ENCODE peak calls at places on chromosomes 16 and 17, in seven cellular contexts. E is SK-N-SH, G is GM12892, S is H1, O is K562, W is GM12878, X is HepG2. C is an unnamed sample.
A peak's percentile ranks its signal among the peaks of the same experiment; 100 is the strongest.

GRCh38 chr17:79978545-79978852 is 57.2 kb downstream of the TBC1D16 start:
- DNase-seq in E (no peak), G (no peak), S (no peak), O (no peak), W (no peak), X (no peak), C (no peak)

GRCh38 chr16:14301150-14302030 is 230.3 kb downstream of the MRTFB start:
- DNase-seq in E (peak; percentile 58), G (no peak), S (no peak), O (peak; percentile 34), W (no peak), X (peak; percentile 49), C (no peak)

GRCh38 chr16:680967-681745 is 946 bp downstream of the STUB1 start:
- DNase-seq in E (no peak), G (no peak), S (peak; percentile 64), O (no peak), W (no peak), X (peak; percentile 49), C (no peak)

GRCh38 chr17:72984145-72984924 is 108.2 kb downstream of the SLC39A11 start:
- DNase-seq in E (no peak), G (no peak), S (no peak), O (no peak), W (no peak), X (no peak), C (no peak)

GRCh38 chr16:56708418-56708817 is 21.5 kb upstream of the NUP93 start:
- DNase-seq in E (no peak), G (no peak), S (no peak), O (no peak), W (no peak), X (no peak), C (no peak)

GRCh38 chr16:87333101-87333500 is 15.9 kb upstream of the C16orf95 start:
- DNase-seq in E (no peak), G (no peak), S (no peak), O (no peak), W (no peak), X (no peak), C (no peak)

GRCh38 chr17:50203589-50204345 is 2.3 kb upstream of the COL1A1 start:
- DNase-seq in E (no peak), G (no peak), S (no peak), O (no peak), W (no peak), X (no peak), C (no peak)

GRCh38 chr16:17345043-17345442 is 125.7 kb downstream of the XYLT1 start:
- DNase-seq in E (no peak), G (no peak), S (no peak), O (no peak), W (no peak), X (no peak), C (no peak)

GRCh38 chr17:80169784-80170500 is at the start of gene CARD14:
- DNase-seq in E (peak; percentile 24), G (no peak), S (no peak), O (no peak), W (no peak), X (no peak), C (no peak)

GRCh38 chr17:46059457-46059856 is 60.4 kb downstream of the STH start:
- DNase-seq in E (no peak), G (no peak), S (no peak), O (no peak), W (no peak), X (no peak), C (no peak)

GRCh38 chr16:21186326-21186691 is 25.1 kb downstream of the ZP2 start:
- DNase-seq in E (no peak), G (no peak), S (no peak), O (no peak), W (no peak), X (peak; percentile 98), C (no peak)

GRCh38 chr16:48586083-48586482 is 23.9 kb downstream of the N4BP1 start:
- DNase-seq in E (no peak), G (no peak), S (no peak), O (no peak), W (no peak), X (no peak), C (no peak)

GRCh38 chr16:89175280-89176146 is 4.0 kb downstream of the CDH15 start:
- DNase-seq in E (no peak), G (no peak), S (peak; percentile 42), O (no peak), W (no peak), X (no peak), C (no peak)

GRCh38 chr17:72456026-72456569 is 335.3 kb downstream of the SOX9 start:
- DNase-seq in E (no peak), G (no peak), S (no peak), O (no peak), W (no peak), X (peak; percentile 73), C (no peak)

GRCh38 chr17:29588017-29588557 is 1.4 kb downstream of the GIT1 start:
- DNase-seq in E (no peak), G (no peak), S (no peak), O (no peak), W (no peak), X (no peak), C (no peak)

GRCh38 chr17:46171939-46172338 is 21.3 kb downstream of the KANSL1 start:
- DNase-seq in E (no peak), G (no peak), S (no peak), O (no peak), W (no peak), X (no peak), C (no peak)

GRCh38 chr17:8079291-8080207 is 8.0 kb downstream of the ALOX12B start:
- DNase-seq in E (peak; percentile 95), G (peak; percentile 94), S (peak; percentile 95), O (peak; percentile 76), W (no peak), X (peak; percentile 43), C (peak; percentile 97)

GRCh38 chr16:35497399-35497798 is 2038.0 kb downstream of the TP53TG3F start:
- DNase-seq in E (no peak), G (no peak), S (no peak), O (no peak), W (no peak), X (no peak), C (no peak)
- TF ChIP-seq TAF1 in E (no peak), G (no peak), S (no peak), O (no peak), W (no peak), X (no peak), C (no peak)

GRCh38 chr17:55305321-55306087 is 40.7 kb downstream of the HLF start:
- DNase-seq in E (no peak), G (no peak), S (no peak), O (no peak), W (no peak), X (no peak), C (no peak)

GRCh38 chr17:55303008-55303493 is 38.3 kb downstream of the HLF start:
- DNase-seq in E (no peak), G (no peak), S (no peak), O (no peak), W (no peak), X (no peak), C (no peak)

GRCh38 chr17:55304171-55304859 is 39.6 kb downstream of the HLF start:
- DNase-seq in E (no peak), G (no peak), S (no peak), O (no peak), W (no peak), X (no peak), C (no peak)

GRCh38 chr17:55302407-55302787 is 37.6 kb downstream of the HLF start:
- DNase-seq in E (no peak), G (no peak), S (no peak), O (no peak), W (no peak), X (no peak), C (no peak)

GRCh38 chr17:55303701-55304145 is 39.0 kb downstream of the HLF start:
- DNase-seq in E (no peak), G (no peak), S (no peak), O (no peak), W (no peak), X (no peak), C (no peak)
- TF ChIP-seq TAF1 in E (no peak), G (no peak), S (no peak), O (no peak), W (no peak), X (no peak), C (no peak)

GRCh38 chr17:61416540-61417363 is 17.1 kb downstream of the TBX2 start:
- DNase-seq in E (peak; percentile 99), G (no peak), S (peak; percentile 95), O (peak; percentile 90), W (no peak), X (peak; percentile 91), C (peak; percentile 77)
- TF ChIP-seq TAF1 in E (no peak), G (no peak), S (no peak), O (no peak), W (no peak), X (no peak), C (no peak)

GRCh38 chr17:42760652-42761581 is at the start of gene RAMP2:
- DNase-seq in E (peak; percentile 84), G (no peak), S (peak; percentile 79), O (no peak), W (no peak), X (no peak), C (no peak)
- TF ChIP-seq TAF1 in E (no peak), G (no peak), S (no peak), O (no peak), W (no peak), X (no peak), C (no peak)

GRCh38 chr16:10983175-10983558 is 38.8 kb downstream of the CLEC16A start:
- DNase-seq in E (no peak), G (no peak), S (no peak), O (no peak), W (no peak), X (no peak), C (no peak)

GRCh38 chr16:10984509-10984908 is 40.1 kb downstream of the CLEC16A start:
- DNase-seq in E (no peak), G (no peak), S (no peak), O (no peak), W (no peak), X (no peak), C (no peak)

GRCh38 chr16:10981697-10982216 is 37.4 kb downstream of the CLEC16A start:
- DNase-seq in E (peak; percentile 53), G (no peak), S (peak; percentile 69), O (no peak), W (no peak), X (peak; percentile 45), C (no peak)

GRCh38 chr16:10980811-10981210 is 36.4 kb downstream of the CLEC16A start:
- DNase-seq in E (no peak), G (no peak), S (no peak), O (no peak), W (no peak), X (no peak), C (no peak)

DNA sequence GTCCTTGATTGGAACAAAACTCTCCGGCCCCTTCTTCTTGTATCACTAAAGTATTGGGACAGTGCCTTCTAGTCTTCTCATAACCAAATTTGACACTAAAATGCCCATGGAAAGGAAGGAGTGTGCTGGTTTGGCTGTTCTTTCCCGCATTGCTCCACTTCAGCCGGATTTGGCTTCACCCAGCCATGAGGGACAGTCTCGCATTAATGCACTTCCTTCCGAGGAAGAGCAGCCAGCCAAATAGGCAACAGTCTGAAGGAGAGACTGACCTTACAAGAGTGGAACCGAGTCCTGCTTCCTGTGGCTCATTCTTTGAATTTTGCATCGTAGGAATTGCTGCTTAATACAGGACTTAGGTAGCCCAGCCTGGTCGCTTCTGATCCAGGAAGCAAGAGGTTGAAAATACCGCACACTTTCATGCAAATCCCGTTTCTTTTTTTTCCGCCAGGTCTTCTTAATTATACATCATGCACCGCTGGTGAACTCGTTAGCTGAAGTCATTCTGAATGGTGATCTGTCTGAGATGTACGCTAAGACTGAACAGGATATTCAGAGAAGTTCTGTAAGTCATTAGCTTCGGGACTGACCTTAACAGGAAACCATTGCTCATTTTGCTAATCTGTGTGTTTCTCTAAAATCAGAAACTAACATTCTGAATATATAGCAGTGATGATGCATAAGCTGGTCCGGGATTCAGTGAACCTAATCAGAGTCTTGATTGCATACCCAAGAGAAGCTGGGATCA is 38.2 kb downstream of the CLEC16A start:
- DNase-seq in E (no peak), G (no peak), S (no peak), O (no peak), W (no peak), X (no peak), C (no peak)
- TF ChIP-seq TAF1 in E (no peak), G (no peak), S (no peak), O (no peak), W (no peak), X (no peak), C (no peak)